ENCODE peak calls at places on chromosomes 1 and 21, in six cellular contexts. J is ovary, F is sigmoid colon, B is uterus, U is body of pancreas, Q is tibial nerve. S is an unnamed sample.

GRCh38 chr1:165187020-165187628 is 169.4 kb downstream of the LMX1A start:
- DNase-seq in Q (no peak), U (no peak), F (no peak), B (no peak), J (no peak), S (peak)

GRCh38 chr1:216331211-216331610 is 92.0 kb downstream of the USH2A start:
- DNase-seq in J (no peak), F (no peak), Q (no peak), B (no peak), U (no peak), S (no peak)

GRCh38 chr1:215911406-215911968 is 344.4 kb downstream of the KCTD3 start:
- DNase-seq in J (no peak), U (no peak), F (no peak), Q (no peak), B (no peak), S (no peak)

GRCh38 chr1:153190373-153190772 is 12.9 kb upstream of the LELP1 start:
- DNase-seq in F (no peak), U (no peak), J (no peak), Q (no peak), B (no peak), S (no peak)

GRCh38 chr1:9293512-9294439 is 1.1 kb downstream of the SPSB1 start:
- DNase-seq in B (no peak), J (peak), F (no peak), Q (no peak), U (peak), S (no peak)

GRCh38 chr1:194102607-194103006 is 916.2 kb upstream of the B3GALT2 start:
- DNase-seq in B (no peak), Q (no peak), F (no peak), J (no peak), U (no peak), S (no peak)

GRCh38 chr1:37372740-37373139 is 101.6 kb upstream of the ZC3H12A start:
- DNase-seq in B (no peak), U (no peak), Q (no peak), J (no peak), F (peak), S (no peak)

GRCh38 chr1:65514083-65514482 is 93.6 kb downstream of the LEPR start:
- DNase-seq in Q (no peak), F (no peak), U (no peak), B (no peak), J (no peak), S (no peak)

GRCh38 chr1:18091660-18092446 is 15.7 kb upstream of the IGSF21 start:
- DNase-seq in F (no peak), J (no peak), Q (peak), B (no peak), U (no peak), S (no peak)

GRCh38 chr1:26327956-26328362 is 10.2 kb downstream of the CD52 start:
- DNase-seq in B (no peak), J (no peak), F (no peak), Q (no peak), U (no peak), S (peak)

GRCh38 chr1:167059045-167059728 is 31.0 kb downstream of the GPA33 start:
- DNase-seq in J (peak), B (peak), Q (peak), U (peak), F (peak), S (peak)

GRCh38 chr1:32798679-32799416 is 18.3 kb downstream of the YARS1 start:
- DNase-seq in Q (no peak), B (no peak), U (no peak), J (no peak), F (no peak), S (no peak)

DNA sequence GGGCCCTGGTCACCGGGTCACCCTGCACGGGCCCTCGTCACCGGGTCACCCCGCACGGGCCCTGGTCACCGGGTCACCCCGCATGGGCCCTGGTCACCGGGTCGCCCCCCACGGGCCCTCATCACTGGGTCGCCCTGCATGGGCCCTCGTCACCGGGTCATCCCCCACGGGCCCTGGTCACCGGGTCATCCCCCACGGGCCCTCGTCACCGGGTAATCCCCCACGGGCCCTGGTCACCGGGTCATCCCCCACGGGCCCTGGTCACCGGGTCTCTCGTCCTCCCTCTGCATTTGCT is 77.6 kb downstream of the RIPK4 start:
- DNase-seq in B (no peak), U (no peak), Q (no peak), F (no peak), J (no peak), S (no peak)
- TF ChIP-seq CTCF in B (no peak), U (no peak), Q (no peak), F (no peak), J (no peak), S (no peak)

GRCh38 chr1:227562923-227563318 is 435 bp upstream of the ZNF678 start:
- DNase-seq in J (peak), B (no peak), F (no peak), U (no peak), Q (no peak), S (no peak)
- H3K4me3 ChIP-seq in J (no peak), B (no peak), F (no peak), U (no peak), Q (peak), S (no peak)

GRCh38 chr21:31252611-31253010 is 91.5 kb downstream of the TIAM1 start:
- DNase-seq in Q (no peak), J (no peak), B (no peak), U (no peak), F (no peak), S (no peak)
- TF ChIP-seq POLR2A in Q (no peak), J (no peak), B (no peak), U (no peak), F (no peak), S (no peak)

DNA sequence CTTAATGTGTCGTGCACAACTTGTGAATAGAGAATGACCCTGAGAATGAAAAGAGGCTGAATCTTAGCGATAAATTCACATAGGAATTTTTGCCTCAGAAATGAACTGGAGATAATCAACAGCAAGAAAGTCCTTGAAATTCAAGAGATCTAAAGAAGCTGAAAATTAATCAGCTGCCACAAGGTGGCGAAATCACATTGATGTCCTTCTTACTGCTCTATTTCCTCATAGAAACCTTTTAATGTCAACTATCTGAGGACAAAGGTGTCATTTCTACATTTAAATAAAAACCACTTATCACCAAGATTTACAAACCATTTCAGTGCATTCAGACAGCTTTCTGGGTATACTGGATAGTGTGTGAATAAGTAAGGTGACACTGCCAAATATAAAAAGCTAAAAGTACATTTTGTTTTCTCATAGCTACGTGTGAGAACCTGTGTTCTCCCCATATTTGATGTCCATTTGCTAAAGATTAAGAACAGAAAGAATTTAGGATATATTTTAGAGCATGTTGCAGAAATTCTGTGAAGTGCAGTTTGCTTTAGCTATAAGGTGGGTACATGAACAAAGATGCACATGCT is 485.3 kb upstream of the PTBP2 start:
- DNase-seq in B (peak), Q (peak), J (no peak), F (no peak), U (peak), S (peak)
- TF ChIP-seq CTCF in B (peak), Q (peak), J (no peak), F (peak), U (peak), S (peak)

GRCh38 chr1:208670778-208671177 is 426.6 kb upstream of the PLXNA2 start:
- DNase-seq in Q (no peak), F (no peak), J (no peak), U (no peak), B (no peak), S (no peak)
- H3K4me3 ChIP-seq in Q (no peak), F (no peak), J (no peak), U (no peak), B (no peak), S (no peak)

GRCh38 chr1:149936992-149937705 is 470 bp upstream of the MTMR11 start:
- DNase-seq in Q (no peak), U (peak), J (no peak), B (no peak), F (no peak), S (peak)
- TF ChIP-seq POLR2A in Q (no peak), U (peak), J (no peak), B (no peak), F (no peak), S (peak)

GRCh38 chr21:16942703-16943102 is 570.1 kb upstream of the CXADR start:
- DNase-seq in J (no peak), B (no peak), Q (no peak), F (no peak), U (no peak), S (no peak)
- TF ChIP-seq CTCF in J (no peak), B (no peak), Q (no peak), F (no peak), U (no peak), S (peak)

DNA sequence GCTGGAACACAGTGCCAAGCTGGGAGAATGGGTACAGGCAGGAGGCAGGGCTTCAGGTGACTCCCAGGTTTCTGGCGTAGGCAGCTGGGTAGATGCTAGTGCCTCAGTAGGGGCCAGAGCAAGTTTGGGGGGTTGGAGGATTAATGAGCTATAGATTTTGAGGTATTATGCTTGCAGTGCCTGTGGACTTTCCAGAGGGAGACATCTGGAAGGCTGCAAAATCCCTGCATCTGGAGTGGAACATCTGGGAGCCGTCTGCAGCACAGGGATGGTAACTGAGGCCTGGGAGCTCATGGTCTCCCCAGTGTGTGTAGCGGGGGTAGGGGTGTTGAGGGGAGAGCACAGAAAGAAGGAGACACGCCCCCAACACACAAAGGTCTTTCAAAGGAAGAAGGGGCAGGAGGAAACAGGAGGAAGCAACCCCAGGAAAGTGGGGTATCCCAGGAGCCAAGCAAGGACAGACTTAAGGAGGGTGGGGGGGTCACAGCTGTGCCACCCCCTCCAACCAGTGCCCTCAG is 2.2 kb upstream of the PDZK1IP1 start:
- DNase-seq in J (no peak), F (peak), B (no peak), Q (no peak), U (no peak), S (no peak)
- H3K4me3 ChIP-seq in J (no peak), F (no peak), B (no peak), Q (no peak), U (no peak), S (no peak)

S was measured in prostate gland.